ENCODE peak calls at places on chromosomes 13 and 19, in nine cellular contexts. X, K, F, D, A, I, P, Y and V are unnamed samples.
A peak's percentile ranks its signal among the peaks of the same experiment; 100 is the strongest.

GRCh38 chr13:76764429-76764828 is 121.8 kb downstream of the KCTD12 start:
- DNase-seq in X (peak; percentile 24), K (no peak), F (peak; percentile 78), D (peak; percentile 79), A (peak; percentile 16), I (no peak), P (peak; percentile 77), Y (no peak), V (no peak)

GRCh38 chr19:10946964-10947657 is 13.7 kb upstream of the SMARCA4 start:
- DNase-seq in X (no peak), K (no peak), F (no peak), D (no peak), A (no peak), I (no peak), P (no peak), Y (no peak), V (peak; percentile 75)

GRCh38 chr19:9727644-9728043 is 40.9 kb downstream of the ZNF846 start:
- DNase-seq in X (no peak), K (no peak), F (no peak), D (no peak), A (no peak), I (no peak), P (no peak), Y (no peak), V (no peak)

GRCh38 chr13:63209330-63210017 is 1793.8 kb upstream of the PCDH20 start:
- DNase-seq in X (no peak), K (no peak), F (no peak), D (no peak), A (no peak), I (no peak), P (no peak), Y (no peak), V (no peak)

GRCh38 chr19:49331616-49332055 is 3.6 kb upstream of the CD37 start:
- DNase-seq in X (no peak), K (peak; percentile 59), F (peak; percentile 21), D (peak; percentile 7), A (no peak), I (peak; percentile 81), P (peak; percentile 54), Y (peak; percentile 60), V (peak; percentile 51)

GRCh38 chr19:8368136-8368535 is 4.2 kb downstream of the ANGPTL4 start:
- DNase-seq in X (no peak), K (no peak), F (no peak), D (no peak), A (no peak), I (no peak), P (no peak), Y (no peak), V (no peak)

GRCh38 chr19:35174226-35174625 is 19.7 kb downstream of the FXYD5 start:
- DNase-seq in X (no peak), K (no peak), F (no peak), D (no peak), A (no peak), I (no peak), P (no peak), Y (no peak), V (no peak)

GRCh38 chr13:84645196-84646071 is 763.2 kb upstream of the SLITRK1 start:
- DNase-seq in X (no peak), K (no peak), F (no peak), D (no peak), A (no peak), I (no peak), P (no peak), Y (no peak), V (no peak)

DNA sequence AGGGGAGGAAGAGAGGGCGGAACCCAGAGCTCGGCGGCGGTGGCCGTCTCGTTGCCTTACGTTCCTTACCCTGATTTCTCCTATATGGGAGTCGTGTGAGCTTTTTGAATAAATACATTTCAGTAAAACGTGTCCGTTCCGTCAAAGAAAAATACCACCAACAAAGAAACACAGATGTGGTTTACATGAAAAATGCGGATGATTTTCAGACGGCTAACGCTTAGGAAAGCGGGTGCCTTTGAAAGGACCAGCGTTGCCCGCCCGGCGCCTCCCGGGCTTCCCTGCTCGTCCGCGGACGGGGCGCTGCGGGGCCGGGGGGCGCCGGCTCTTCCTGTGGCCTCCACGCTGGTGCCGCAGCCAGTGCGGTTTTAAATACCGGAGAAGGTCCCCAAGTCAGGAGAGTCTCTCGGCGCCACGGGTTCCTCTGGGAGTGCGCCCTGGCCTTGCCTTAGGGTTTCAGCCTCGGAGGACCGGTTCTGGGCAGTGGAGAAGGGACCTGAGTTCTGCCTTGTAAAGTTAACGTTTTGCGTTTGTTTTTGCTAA is 813 bp downstream of the UPF3A start:
- DNase-seq in X (no peak), K (peak; percentile 33), F (peak; percentile 26), D (peak; percentile 83), A (peak; percentile 32), I (peak; percentile 23), P (peak; percentile 53), Y (no peak), V (peak; percentile 72)
- H3K4me3 ChIP-seq in X (peak overlapping the region; percentile 80), K (peak overlapping the region; percentile 90), F (peak overlapping the region; percentile 93), D (peak overlapping the region; percentile 61), A (peak overlapping the region; percentile 66), I (peak overlapping the region; percentile 88), P (peak overlapping the region; percentile 84), Y (peak overlapping the region; percentile 87), V (peak overlapping the region; percentile 77)

GRCh38 chr13:48317511-48317981 is 14.0 kb downstream of the RB1 start:
- DNase-seq in X (no peak), K (no peak), F (no peak), D (no peak), A (no peak), I (no peak), P (no peak), Y (no peak), V (no peak)
- H3K27ac ChIP-seq in X (no peak overlapping the region), K (no peak overlapping the region), F (peak overlapping the region; percentile 61), D (no peak overlapping the region), A (no peak overlapping the region), I (no peak overlapping the region), P (no peak overlapping the region), Y (no peak overlapping the region), V (no peak overlapping the region)

GRCh38 chr13:113722921-113723320 is 36.1 kb upstream of the TMEM255B start:
- DNase-seq in X (no peak), K (no peak), F (no peak), D (no peak), A (no peak), I (no peak), P (peak; percentile 27), Y (no peak), V (no peak)

GRCh38 chr13:113724780-113725315 is 34.2 kb upstream of the TMEM255B start:
- DNase-seq in X (peak; percentile 49), K (peak; percentile 79), F (peak; percentile 82), D (no peak), A (peak; percentile 77), I (peak; percentile 12), P (peak; percentile 82), Y (peak; percentile 49), V (no peak)

GRCh38 chr13:113726961-113727411 is 32.0 kb upstream of the TMEM255B start:
- DNase-seq in X (no peak), K (no peak), F (no peak), D (no peak), A (peak; percentile 42), I (no peak), P (peak; percentile 42), Y (no peak), V (no peak)

GRCh38 chr13:113723400-113724015 is 35.5 kb upstream of the TMEM255B start:
- DNase-seq in X (no peak), K (no peak), F (no peak), D (no peak), A (no peak), I (no peak), P (peak; percentile 15), Y (no peak), V (no peak)

GRCh38 chr13:113724016-113724758 is 34.8 kb upstream of the TMEM255B start:
- DNase-seq in X (no peak), K (no peak), F (no peak), D (no peak), A (no peak), I (no peak), P (peak; percentile 45), Y (no peak), V (no peak)
- H3K4me3 ChIP-seq in X (no peak overlapping the region), K (peak overlapping the region; percentile 76), F (peak overlapping the region; percentile 58), D (peak overlapping the region; percentile 50), A (no peak overlapping the region), I (peak overlapping the region; percentile 61), P (no peak overlapping the region), Y (peak overlapping the region; percentile 46), V (peak overlapping the region; percentile 47)

GRCh38 chr19:27734496-27735220 is 1478.3 kb downstream of the UQCRFS1 start:
- DNase-seq in X (no peak), K (no peak), F (no peak), D (no peak), A (no peak), I (no peak), P (no peak), Y (no peak), V (no peak)
- H3K27ac ChIP-seq in X (no peak overlapping the region), K (no peak overlapping the region), F (no peak overlapping the region), D (no peak overlapping the region), A (no peak overlapping the region), I (no peak overlapping the region), P (no peak overlapping the region), Y (no peak overlapping the region), V (no peak overlapping the region)

GRCh38 chr13:112220296-112220875 is 153.4 kb downstream of the SOX1 start:
- DNase-seq in X (no peak), K (no peak), F (no peak), D (no peak), A (no peak), I (no peak), P (no peak), Y (no peak), V (no peak)
- H3K4me3 ChIP-seq in X (no peak overlapping the region), K (no peak overlapping the region), F (no peak overlapping the region), D (no peak overlapping the region), A (no peak overlapping the region), I (no peak overlapping the region), P (no peak overlapping the region), Y (no peak overlapping the region), V (no peak overlapping the region)

DNA sequence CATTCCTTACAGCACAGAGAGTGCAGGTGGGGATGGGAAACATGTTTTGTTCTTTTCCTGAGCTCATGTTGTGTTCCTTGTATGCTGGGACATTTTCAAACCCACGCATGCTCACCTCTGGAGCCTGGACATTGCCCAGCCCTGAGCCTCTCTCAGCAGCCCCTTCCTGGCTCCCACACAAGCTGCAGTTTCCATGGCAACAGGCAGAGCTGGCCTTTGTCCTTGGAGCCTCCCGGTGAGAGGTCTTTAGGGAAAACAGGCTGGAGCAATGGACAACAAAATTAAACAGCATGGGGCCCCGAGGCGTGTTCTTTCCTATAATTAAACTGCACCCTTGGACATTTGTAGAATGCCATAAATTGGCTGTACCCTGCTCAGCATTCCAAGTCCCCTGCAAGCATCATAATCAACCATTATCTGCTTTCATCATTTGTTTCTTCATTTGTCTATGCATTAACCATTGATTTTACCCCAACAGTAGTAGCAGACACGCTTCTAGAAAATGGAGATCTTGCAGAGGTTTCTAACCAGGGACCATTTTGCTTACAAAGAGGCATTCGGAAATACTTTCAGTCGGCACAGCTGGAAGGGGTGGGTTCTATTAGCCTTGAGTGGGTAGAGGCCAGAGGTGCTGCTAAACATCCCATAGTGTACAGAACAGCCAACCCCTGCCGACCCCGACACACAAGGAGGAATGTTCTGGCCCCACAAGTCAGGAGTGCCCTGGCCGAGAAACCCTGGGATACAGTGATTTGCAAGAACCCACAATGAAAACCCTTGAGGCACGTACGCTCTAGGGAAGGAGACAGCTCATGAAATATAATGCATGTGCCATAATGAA is 133.4 kb upstream of the PEG3 start:
- DNase-seq in X (no peak), K (no peak), F (no peak), D (no peak), A (no peak), I (no peak), P (no peak), Y (no peak), V (no peak)
- H3K27ac ChIP-seq in X (no peak overlapping the region), K (no peak overlapping the region), F (no peak overlapping the region), D (no peak overlapping the region), A (peak overlapping the region; percentile 2), I (no peak overlapping the region), P (no peak overlapping the region), Y (no peak overlapping the region), V (no peak overlapping the region)

GRCh38 chr13:38409771-38410170 is 60.1 kb downstream of the UFM1 start:
- DNase-seq in X (no peak), K (no peak), F (no peak), D (no peak), A (no peak), I (no peak), P (no peak), Y (no peak), V (no peak)
- H3K4me3 ChIP-seq in X (no peak overlapping the region), K (no peak overlapping the region), F (no peak overlapping the region), D (no peak overlapping the region), A (no peak overlapping the region), I (no peak overlapping the region), P (no peak overlapping the region), Y (no peak overlapping the region), V (no peak overlapping the region)